ENCODE peak calls at places on chromosomes 7 and 10, in nine cellular contexts. K is K562, N is sigmoid colon, J is A549, B is transverse colon, C is tibial nerve, W is HepG2, V is stomach, I is GM12878. Z is an unnamed sample.

GRCh38 chr7:31747553-31747952 is 60.5 kb downstream of the PPP1R17 start:
- DNase-seq in K (no peak), N (no peak), J (no peak), B (peak), C (no peak), W (no peak), V (no peak), I (no peak), Z (no peak)

GRCh38 chr10:124621637-124622036 is 122.5 kb downstream of the FAM53B start:
- DNase-seq in K (no peak), N (no peak), J (no peak), B (no peak), C (no peak), W (no peak), V (no peak), I (no peak), Z (no peak)

GRCh38 chr10:13839430-13839986 is 252.7 kb downstream of the PRPF18 start:
- DNase-seq in K (no peak), N (peak), J (no peak), B (no peak), C (no peak), W (no peak), V (no peak), I (no peak), Z (no peak)

GRCh38 chr10:133411523-133412380 is 12.7 kb downstream of the SPRN start:
- DNase-seq in K (no peak), N (no peak), J (no peak), B (no peak), C (no peak), W (no peak), V (no peak), I (no peak), Z (no peak)

GRCh38 chr10:77989081-77989724 is 40.1 kb downstream of the POLR3A start:
- DNase-seq in K (no peak), N (no peak), J (no peak), B (no peak), C (no peak), W (peak), V (peak), I (no peak), Z (no peak)

GRCh38 chr10:87916515-87916914 is 53.1 kb downstream of the PTEN start:
- DNase-seq in K (no peak), N (no peak), J (no peak), B (no peak), C (no peak), W (no peak), V (no peak), I (no peak), Z (no peak)

GRCh38 chr10:16891375-16892313 is 74.4 kb upstream of the RSU1 start:
- DNase-seq in K (peak), N (peak), J (no peak), B (peak), C (peak), W (peak), V (peak), I (no peak), Z (peak)

GRCh38 chr10:110547139-110547761 is 20.2 kb upstream of the SMC3 start:
- DNase-seq in K (peak), N (no peak), J (peak), B (no peak), C (no peak), W (peak), V (no peak), I (no peak), Z (no peak)

GRCh38 chr10:97574374-97575100 is 2.0 kb downstream of the ANKRD2 start:
- DNase-seq in K (no peak), N (no peak), J (peak), B (peak), C (no peak), W (peak), V (peak), I (no peak), Z (no peak)

GRCh38 chr10:4501306-4501705 is 324.7 kb upstream of the AKR1E2 start:
- DNase-seq in K (no peak), N (no peak), J (no peak), B (no peak), C (no peak), W (no peak), V (no peak), I (no peak), Z (no peak)

GRCh38 chr10:3074985-3075600 is 7.7 kb downstream of the PFKP start:
- DNase-seq in K (no peak), N (peak), J (no peak), B (no peak), C (no peak), W (no peak), V (no peak), I (no peak), Z (no peak)

GRCh38 chr10:3074145-3074665 is 6.9 kb downstream of the PFKP start:
- DNase-seq in K (peak), N (peak), J (no peak), B (no peak), C (no peak), W (peak), V (no peak), I (no peak), Z (no peak)

GRCh38 chr10:3071405-3072198 is 4.3 kb downstream of the PFKP start:
- DNase-seq in K (peak), N (no peak), J (peak), B (no peak), C (no peak), W (no peak), V (no peak), I (no peak), Z (no peak)

GRCh38 chr10:3069876-3070275 is 2.5 kb downstream of the PFKP start:
- DNase-seq in K (no peak), N (no peak), J (no peak), B (no peak), C (no peak), W (no peak), V (no peak), I (no peak), Z (no peak)

GRCh38 chr10:3072641-3073360 is 5.5 kb downstream of the PFKP start:
- DNase-seq in K (no peak), N (peak), J (no peak), B (no peak), C (no peak), W (no peak), V (no peak), I (no peak), Z (no peak)
- TF ChIP-seq POLR2A in K (no peak), N (no peak), J (no peak), B (no peak), C (no peak), W (no peak), V (no peak), I (peak), Z (no peak)

DNA sequence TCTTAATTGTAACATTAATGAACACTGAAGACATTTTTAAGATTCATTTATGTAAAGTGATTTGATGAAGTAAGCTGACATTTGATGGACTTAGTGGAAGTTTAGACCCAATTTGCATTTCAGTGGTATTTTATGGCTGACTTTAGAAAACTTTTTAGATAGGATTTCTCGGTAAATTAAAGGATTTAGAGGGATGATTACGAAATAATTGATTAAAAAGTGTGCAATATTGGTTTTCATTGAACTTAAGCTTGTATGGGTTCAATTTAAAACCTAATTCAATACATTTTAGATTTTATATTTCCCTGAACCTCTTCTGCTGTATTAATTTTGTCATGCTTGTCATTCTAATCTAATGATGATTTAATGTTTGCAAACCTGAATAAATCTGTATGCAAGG is 135.1 kb downstream of the SDK1 start:
- DNase-seq in K (no peak), N (no peak), J (no peak), B (no peak), C (no peak), W (no peak), V (no peak), I (no peak), Z (no peak)
- H3K27ac ChIP-seq in K (no peak), N (no peak), J (no peak), B (no peak), C (no peak), W (no peak), V (no peak), I (no peak), Z (no peak)

DNA sequence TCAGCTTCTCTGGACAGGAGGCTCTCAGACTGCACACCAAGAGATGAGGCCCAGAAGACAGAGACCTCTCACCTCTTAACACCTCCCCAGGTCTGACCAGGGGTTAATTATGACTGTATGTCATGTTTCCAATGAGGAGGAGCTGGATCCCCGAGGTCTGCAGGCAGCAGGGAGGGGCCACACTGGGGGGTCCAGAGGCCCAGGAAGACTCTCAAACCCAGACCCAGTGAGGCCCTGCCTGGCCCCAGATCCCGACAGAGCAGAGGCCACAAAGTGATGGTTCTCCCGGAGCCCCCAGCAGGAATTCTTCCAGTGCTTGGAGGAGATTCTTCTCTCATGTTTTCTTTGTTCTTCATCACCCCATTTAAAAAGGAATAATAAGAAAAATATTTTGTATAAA is 28.8 kb downstream of the PTPRN2 start:
- DNase-seq in K (no peak), N (no peak), J (no peak), B (no peak), C (no peak), W (no peak), V (no peak), I (no peak), Z (no peak)
- TF ChIP-seq EP300 in K (no peak), N (no peak), J (no peak), B (no peak), C (no peak), W (no peak), V (no peak), I (no peak), Z (no peak)

DNA sequence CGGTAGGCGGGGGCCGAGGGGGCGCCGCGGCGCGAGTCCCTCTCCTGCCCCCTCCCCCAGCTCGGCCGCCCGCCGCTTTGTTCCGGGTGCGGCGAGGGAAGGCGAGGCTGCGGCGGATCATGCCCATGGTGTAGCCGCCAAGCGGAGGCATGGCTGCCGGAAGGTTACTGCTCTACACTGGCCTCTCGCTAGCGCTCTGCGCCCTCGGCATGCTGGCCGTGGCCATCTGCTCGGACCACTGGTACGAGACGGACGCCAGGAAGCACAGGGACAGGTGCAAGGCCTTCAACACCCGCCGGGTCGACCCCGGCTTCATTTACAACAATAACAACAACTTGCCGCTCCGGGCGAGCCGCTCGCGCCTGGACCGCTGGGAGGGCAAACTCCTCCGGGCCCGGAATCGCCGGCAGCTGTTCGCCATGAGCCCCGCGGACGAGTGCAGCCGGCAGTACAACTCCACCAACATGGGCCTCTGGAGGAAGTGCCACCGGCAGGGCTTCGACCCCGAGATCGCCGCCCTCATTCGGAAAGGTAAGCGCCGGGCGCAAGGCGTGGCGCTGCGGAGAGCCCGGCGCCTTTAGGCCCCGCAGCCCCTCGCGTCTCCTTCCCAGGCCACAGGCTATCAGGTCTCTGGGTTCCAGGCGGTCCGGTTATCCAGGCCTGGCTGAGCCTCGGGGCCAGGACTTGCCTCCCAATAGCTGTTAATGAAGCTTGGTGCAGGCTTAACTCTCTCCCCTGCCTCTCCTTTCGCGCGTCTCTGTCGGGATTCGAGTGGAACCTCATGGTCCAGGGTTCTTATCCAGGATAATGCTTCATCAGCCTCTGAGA is 512 bp downstream of the TMEM178B start:
- DNase-seq in K (no peak), N (no peak), J (no peak), B (no peak), C (no peak), W (no peak), V (no peak), I (no peak), Z (no peak)
- TF ChIP-seq POLR2A in K (no peak), N (no peak), J (no peak), B (no peak), C (no peak), W (no peak), V (no peak), I (no peak), Z (no peak)

GRCh38 chr10:91596821-91597396 is 36.0 kb downstream of the PPP1R3C start:
- DNase-seq in K (no peak), N (no peak), J (no peak), B (no peak), C (no peak), W (no peak), V (no peak), I (no peak), Z (no peak)

GRCh38 chr10:91602449-91602848 is 30.4 kb downstream of the PPP1R3C start:
- DNase-seq in K (no peak), N (no peak), J (no peak), B (no peak), C (no peak), W (no peak), V (no peak), I (no peak), Z (no peak)

GRCh38 chr10:91597397-91597881 is 35.4 kb downstream of the PPP1R3C start:
- DNase-seq in K (no peak), N (no peak), J (no peak), B (no peak), C (no peak), W (peak), V (no peak), I (no peak), Z (no peak)

GRCh38 chr10:91601212-91601611 is 31.7 kb downstream of the PPP1R3C start:
- DNase-seq in K (no peak), N (no peak), J (no peak), B (no peak), C (no peak), W (no peak), V (no peak), I (no peak), Z (no peak)

DNA sequence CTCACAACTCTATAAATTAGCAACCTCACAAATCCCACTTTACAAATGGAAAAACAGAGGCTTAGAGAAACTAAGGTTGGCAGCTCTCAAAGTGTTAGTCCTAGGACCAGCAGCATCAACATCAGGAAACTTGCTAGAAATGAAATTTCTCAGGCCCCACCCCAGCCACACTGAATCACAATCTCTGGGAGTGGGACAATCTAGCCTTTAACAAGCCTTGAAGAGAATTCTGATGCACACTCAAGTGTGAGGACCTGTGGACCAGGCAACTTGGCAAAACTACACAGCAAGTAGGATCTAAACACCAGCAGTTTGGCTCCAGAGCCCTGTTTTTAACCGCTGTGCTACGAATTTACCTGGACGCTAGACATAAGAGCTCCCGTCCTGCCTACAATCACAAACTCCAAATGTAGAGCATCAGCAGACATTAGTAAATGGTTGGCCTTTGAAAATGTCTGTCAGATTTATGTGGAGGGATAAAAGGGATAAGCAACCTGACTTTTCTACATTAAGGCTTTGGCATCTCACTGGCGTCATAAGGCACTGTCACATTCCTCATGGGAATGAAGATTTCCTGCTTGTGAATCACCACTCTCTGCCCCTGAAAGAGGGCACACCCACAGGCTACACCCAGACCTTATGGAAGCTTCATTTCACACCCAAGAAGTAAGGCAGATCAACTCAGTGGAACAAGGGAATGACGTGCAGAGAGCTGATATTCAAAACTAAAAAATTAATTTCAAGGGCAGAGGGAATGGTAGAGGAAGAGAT is 34.5 kb downstream of the PPP1R3C start:
- DNase-seq in K (no peak), N (no peak), J (peak), B (no peak), C (no peak), W (no peak), V (no peak), I (no peak), Z (no peak)
- H3K27ac ChIP-seq in K (no peak), N (peak), J (peak), B (peak), C (no peak), W (no peak), V (peak), I (no peak), Z (no peak)

GRCh38 chr7:119969054-119969453 is 303.9 kb upstream of the KCND2 start:
- DNase-seq in K (no peak), N (no peak), J (no peak), B (no peak), C (no peak), W (no peak), V (no peak), I (no peak), Z (no peak)
- TF ChIP-seq EP300 in K (no peak), N (no peak), J (no peak), B (no peak), C (no peak), W (no peak), V (no peak), I (no peak), Z (no peak)

GRCh38 chr7:148884299-148885022 is 370 bp upstream of the EZH2 start:
- DNase-seq in K (peak), N (peak), J (peak), B (peak), C (peak), W (peak), V (peak), I (peak), Z (peak)
- TF ChIP-seq POLR2A in K (peak), N (peak), J (peak), B (peak), C (peak), W (peak), V (no peak), I (peak), Z (peak)